ENCODE peak calls at places on chromosomes 6 and 20, in seven cellular contexts. B is caudate nucleus; Y is astrocyte of the spinal cord; M is heart left ventricle; J is aorta; O is NCI-H1105; V is naive thymus-derived CD8-positive, alpha-beta T cell. K is an unnamed sample.

GRCh38 chr20:48684501-48685041 is 143.2 kb downstream of the PREX1 start:
- DNase-seq in O (no peak), V (no peak), M (no peak), J (peak), B (no peak), Y (no peak), K (no peak)

GRCh38 chr20:17530716-17531536 is at the start of gene BFSP1:
- DNase-seq in V (no peak), Y (peak), O (peak), M (peak), B (peak), J (peak), K (peak)

GRCh38 chr20:4234128-4234527 is 218.8 kb upstream of the RNF24 start:
- DNase-seq in M (no peak), V (no peak), Y (peak), O (no peak), B (no peak), J (peak), K (peak)

GRCh38 chr6:110530671-110531070 is 54.3 kb upstream of the SLC22A16 start:
- DNase-seq in O (no peak), V (no peak), Y (no peak), B (no peak), M (no peak), J (no peak), K (no peak)

GRCh38 chr6:113630738-113631535 is 226.2 kb upstream of the MARCKS start:
- DNase-seq in Y (peak), O (no peak), J (peak), M (no peak), V (no peak), B (no peak), K (no peak)

GRCh38 chr20:34427784-34428183 is 64.7 kb downstream of the ITCH start:
- DNase-seq in M (no peak), B (no peak), V (no peak), O (no peak), J (no peak), Y (no peak), K (no peak)

GRCh38 chr20:62876826-62877728 is 15.5 kb upstream of the TCFL5 start:
- DNase-seq in Y (no peak), M (peak), O (no peak), B (no peak), J (peak), V (no peak), K (peak)

GRCh38 chr6:25788305-25788922 is 33.9 kb downstream of the SLC17A4 start:
- DNase-seq in V (peak), Y (peak), M (peak), J (peak), O (peak), B (no peak), K (peak)

GRCh38 chr20:39853664-39854063 is 835.4 kb downstream of the MAFB start:
- DNase-seq in O (no peak), B (no peak), V (no peak), Y (peak), M (no peak), J (no peak), K (no peak)

GRCh38 chr6:169789146-169789943 is 37.9 kb downstream of the ERMARD start:
- DNase-seq in O (no peak), V (no peak), M (no peak), J (no peak), B (no peak), Y (no peak), K (no peak)